ENCODE peak calls at places on chromosomes 4 and X, in ten cellular contexts. P, M, V, F, O, A, B, R, H and N are unnamed samples.

GRCh38 chr4:153465583-153465921 is 608 bp upstream of the TMEM131L start:
- DNase-seq in P (peak), M (no peak), V (peak), F (peak), O (no peak), A (peak), B (no peak), R (peak), H (peak), N (peak)

GRCh38 chr4:1043658-1044468 is 32.4 kb downstream of the FGFRL1 start:
- DNase-seq in P (peak), M (peak), V (peak), F (no peak), O (peak), A (peak), B (peak), R (peak), H (peak), N (peak)

GRCh38 chr4:78616046-78616498 is 64.5 kb downstream of the ANXA3 start:
- DNase-seq in P (no peak), M (no peak), V (no peak), F (no peak), O (no peak), A (no peak), B (peak), R (peak), H (no peak), N (no peak)

GRCh38 chr4:2757426-2757825 is 1.3 kb upstream of the TNIP2 start:
- DNase-seq in P (no peak), M (no peak), V (no peak), F (no peak), O (no peak), A (no peak), B (no peak), R (no peak), H (no peak), N (no peak)

GRCh38 chr4:161936625-161937133 is 227.1 kb downstream of the FSTL5 start:
- DNase-seq in P (no peak), M (no peak), V (no peak), F (peak), O (peak), A (no peak), B (peak), R (peak), H (peak), N (no peak)

GRCh38 chr4:54082168-54082567 is 17.8 kb upstream of the CHIC2 start:
- DNase-seq in P (no peak), M (no peak), V (no peak), F (no peak), O (peak), A (peak), B (peak), R (peak), H (peak), N (peak)

GRCh38 chr4:185039508-185040273 is 21.4 kb downstream of the HELT start:
- DNase-seq in P (peak), M (no peak), V (peak), F (peak), O (peak), A (peak), B (peak), R (peak), H (peak), N (peak)

GRCh38 chrX:1361275-1361674 is 24.7 kb downstream of the IL3RA start:
- DNase-seq in P (no peak), M (peak), V (no peak), F (no peak), O (no peak), A (no peak), B (no peak), R (peak), H (no peak), N (peak)

GRCh38 chr4:113531572-113531971 is 230.0 kb downstream of the CAMK2D start:
- DNase-seq in P (no peak), M (no peak), V (no peak), F (no peak), O (peak), A (no peak), B (peak), R (no peak), H (no peak), N (no peak)

GRCh38 chr4:87025614-87026041 is 90.8 kb downstream of the AFF1 start:
- DNase-seq in P (no peak), M (no peak), V (no peak), F (no peak), O (no peak), A (no peak), B (no peak), R (no peak), H (no peak), N (no peak)

GRCh38 chr4:78578674-78579430 is 27.3 kb downstream of the ANXA3 start:
- DNase-seq in P (no peak), M (no peak), V (no peak), F (no peak), O (no peak), A (no peak), B (no peak), R (no peak), H (no peak), N (no peak)

GRCh38 chrX:109856974-109857373 is 123.9 kb upstream of the ACSL4 start:
- DNase-seq in P (no peak), M (no peak), V (no peak), F (peak), O (no peak), A (no peak), B (no peak), R (peak), H (peak), N (no peak)

GRCh38 chr4:2341261-2341841 is 77.1 kb downstream of the ZFYVE28 start:
- DNase-seq in P (no peak), M (no peak), V (no peak), F (no peak), O (no peak), A (peak), B (no peak), R (no peak), H (no peak), N (no peak)

GRCh38 chrX:48940404-48940955 is 16.9 kb downstream of the OTUD5 start:
- DNase-seq in P (no peak), M (no peak), V (no peak), F (no peak), O (no peak), A (no peak), B (no peak), R (no peak), H (no peak), N (no peak)

GRCh38 chr4:120731561-120731960 is 191.0 kb downstream of the PRDM5 start:
- DNase-seq in P (no peak), M (no peak), V (no peak), F (peak), O (peak), A (no peak), B (no peak), R (peak), H (no peak), N (no peak)

GRCh38 chr4:39319678-39320077 is 46.5 kb downstream of the RFC1 start:
- DNase-seq in P (no peak), M (no peak), V (no peak), F (no peak), O (peak), A (no peak), B (peak), R (peak), H (peak), N (peak)

GRCh38 chr4:89242864-89243740 is 64.5 kb downstream of the GPRIN3 start:
- DNase-seq in P (no peak), M (no peak), V (no peak), F (no peak), O (no peak), A (no peak), B (no peak), R (no peak), H (no peak), N (no peak)

GRCh38 chr4:181939199-181939945 is 303.8 kb upstream of the TENM3 start:
- DNase-seq in P (no peak), M (no peak), V (no peak), F (no peak), O (no peak), A (no peak), B (no peak), R (peak), H (no peak), N (no peak)

GRCh38 chr4:167233523-167234387 is 539 bp downstream of the SPOCK3 start:
- DNase-seq in P (no peak), M (no peak), V (no peak), F (peak), O (peak), A (no peak), B (no peak), R (peak), H (no peak), N (peak)

GRCh38 chrX:38561951-38562719 is 793 bp downstream of the TSPAN7 start:
- DNase-seq in P (peak), M (no peak), V (peak), F (peak), O (no peak), A (no peak), B (no peak), R (no peak), H (no peak), N (no peak)

GRCh38 chr4:110840221-110840654 is 217.4 kb upstream of the PITX2 start:
- DNase-seq in P (no peak), M (no peak), V (no peak), F (no peak), O (no peak), A (no peak), B (peak), R (peak), H (no peak), N (no peak)

GRCh38 chrX:16589211-16589610 is 60.7 kb upstream of the S100G start:
- DNase-seq in P (no peak), M (no peak), V (no peak), F (no peak), O (peak), A (no peak), B (peak), R (peak), H (no peak), N (no peak)

GRCh38 chrX:19630776-19631707 is 115.7 kb upstream of the MAP3K15 start:
- DNase-seq in P (peak), M (no peak), V (no peak), F (no peak), O (no peak), A (no peak), B (no peak), R (no peak), H (no peak), N (no peak)

GRCh38 chr4:71107732-71108131 is 114.3 kb downstream of the DCK start:
- DNase-seq in P (no peak), M (no peak), V (no peak), F (no peak), O (no peak), A (no peak), B (no peak), R (no peak), H (no peak), N (no peak)

GRCh38 chr4:34850983-34851382 is 1393.3 kb downstream of the ARAP2 start:
- DNase-seq in P (no peak), M (no peak), V (no peak), F (no peak), O (no peak), A (no peak), B (peak), R (peak), H (no peak), N (no peak)

GRCh38 chr4:72770708-72771107 is 201.7 kb upstream of the ADAMTS3 start:
- DNase-seq in P (no peak), M (no peak), V (no peak), F (no peak), O (no peak), A (no peak), B (no peak), R (no peak), H (no peak), N (no peak)

GRCh38 chr4:125317526-125317880 is 2.7 kb downstream of the FAT4 start:
- DNase-seq in P (no peak), M (no peak), V (peak), F (peak), O (peak), A (no peak), B (peak), R (peak), H (peak), N (no peak)

GRCh38 chr4:47631161-47631560 is 146.1 kb downstream of the ATP10D start:
- DNase-seq in P (no peak), M (no peak), V (no peak), F (no peak), O (no peak), A (no peak), B (no peak), R (no peak), H (no peak), N (no peak)

GRCh38 chr4:146124023-146124680 is 51.4 kb upstream of the LSM6 start:
- DNase-seq in P (no peak), M (no peak), V (no peak), F (no peak), O (no peak), A (no peak), B (no peak), R (peak), H (no peak), N (no peak)

GRCh38 chr4:104879367-104879766 is 267.3 kb upstream of the TET2 start:
- DNase-seq in P (no peak), M (no peak), V (no peak), F (no peak), O (peak), A (no peak), B (peak), R (peak), H (no peak), N (no peak)

GRCh38 chr4:41865981-41866798 is 69.0 kb upstream of the TMEM33 start:
- DNase-seq in P (no peak), M (no peak), V (no peak), F (no peak), O (no peak), A (no peak), B (no peak), R (no peak), H (no peak), N (no peak)

GRCh38 chr4:181194096-181194495 is 1049.1 kb upstream of the TENM3 start:
- DNase-seq in P (no peak), M (no peak), V (no peak), F (no peak), O (no peak), A (no peak), B (no peak), R (peak), H (no peak), N (no peak)

GRCh38 chr4:63211377-63211776 is 1197.9 kb downstream of the TECRL start:
- DNase-seq in P (no peak), M (no peak), V (no peak), F (no peak), O (no peak), A (no peak), B (peak), R (peak), H (no peak), N (no peak)

GRCh38 chr4:74278490-74278889 is 29.8 kb upstream of the EPGN start:
- DNase-seq in P (no peak), M (no peak), V (no peak), F (no peak), O (peak), A (no peak), B (no peak), R (no peak), H (no peak), N (no peak)

GRCh38 chrX:50903387-50904027 is 7.0 kb upstream of the BMP15 start:
- DNase-seq in P (peak), M (no peak), V (peak), F (peak), O (peak), A (no peak), B (peak), R (peak), H (peak), N (peak)

GRCh38 chrX:107117993-107118321 is 665 bp downstream of the RBM41 start:
- DNase-seq in P (no peak), M (no peak), V (no peak), F (no peak), O (peak), A (no peak), B (no peak), R (peak), H (no peak), N (no peak)

GRCh38 chrX:135951291-135951690 is 22.5 kb downstream of the MMGT1 start:
- DNase-seq in P (no peak), M (no peak), V (no peak), F (no peak), O (no peak), A (no peak), B (no peak), R (no peak), H (no peak), N (no peak)

GRCh38 chr4:37762294-37763163 is 64.0 kb upstream of the PGM2 start:
- DNase-seq in P (no peak), M (no peak), V (peak), F (no peak), O (peak), A (peak), B (peak), R (peak), H (no peak), N (no peak)

GRCh38 chr4:105474110-105474518 is 252 bp upstream of the PPA2 start:
- DNase-seq in P (peak), M (peak), V (peak), F (no peak), O (peak), A (peak), B (peak), R (peak), H (peak), N (peak)

GRCh38 chrX:80432863-80433262 is 12.6 kb downstream of the TENT5D start:
- DNase-seq in P (no peak), M (no peak), V (no peak), F (no peak), O (no peak), A (no peak), B (no peak), R (no peak), H (no peak), N (peak)

GRCh38 chrX:80431502-80431832 is 11.2 kb downstream of the TENT5D start:
- DNase-seq in P (no peak), M (no peak), V (no peak), F (no peak), O (no peak), A (no peak), B (no peak), R (no peak), H (no peak), N (no peak)

GRCh38 chrX:80432441-80432840 is 12.2 kb downstream of the TENT5D start:
- DNase-seq in P (no peak), M (no peak), V (no peak), F (no peak), O (no peak), A (no peak), B (no peak), R (no peak), H (no peak), N (no peak)

GRCh38 chrX:80430826-80431501 is 10.7 kb downstream of the TENT5D start:
- DNase-seq in P (no peak), M (no peak), V (no peak), F (no peak), O (no peak), A (no peak), B (no peak), R (no peak), H (no peak), N (no peak)
- TF ChIP-seq CTCF in P (no peak), M (no peak), V (no peak), F (no peak), O (no peak), A (no peak), B (peak), R (no peak), H (no peak), N (no peak)

GRCh38 chr4:6332669-6333050 is 63.0 kb downstream of the WFS1 start:
- DNase-seq in P (no peak), M (no peak), V (no peak), F (no peak), O (no peak), A (no peak), B (no peak), R (no peak), H (no peak), N (no peak)

GRCh38 chr4:6333301-6334202 is 63.9 kb downstream of the WFS1 start:
- DNase-seq in P (no peak), M (no peak), V (no peak), F (no peak), O (no peak), A (no peak), B (no peak), R (no peak), H (no peak), N (no peak)

GRCh38 chr4:6331468-6331867 is 61.8 kb downstream of the WFS1 start:
- DNase-seq in P (no peak), M (no peak), V (no peak), F (no peak), O (no peak), A (no peak), B (no peak), R (no peak), H (no peak), N (no peak)

GRCh38 chr4:6331018-6331417 is 61.4 kb downstream of the WFS1 start:
- DNase-seq in P (no peak), M (no peak), V (no peak), F (no peak), O (no peak), A (no peak), B (no peak), R (no peak), H (peak), N (peak)

GRCh38 chr4:6332042-6332668 is 62.5 kb downstream of the WFS1 start:
- DNase-seq in P (peak), M (no peak), V (no peak), F (peak), O (no peak), A (peak), B (no peak), R (no peak), H (peak), N (peak)
- TF ChIP-seq CTCF in P (peak), M (no peak), V (peak), F (peak), O (peak), A (no peak), B (peak), R (peak), H (peak), N (peak)

DNA sequence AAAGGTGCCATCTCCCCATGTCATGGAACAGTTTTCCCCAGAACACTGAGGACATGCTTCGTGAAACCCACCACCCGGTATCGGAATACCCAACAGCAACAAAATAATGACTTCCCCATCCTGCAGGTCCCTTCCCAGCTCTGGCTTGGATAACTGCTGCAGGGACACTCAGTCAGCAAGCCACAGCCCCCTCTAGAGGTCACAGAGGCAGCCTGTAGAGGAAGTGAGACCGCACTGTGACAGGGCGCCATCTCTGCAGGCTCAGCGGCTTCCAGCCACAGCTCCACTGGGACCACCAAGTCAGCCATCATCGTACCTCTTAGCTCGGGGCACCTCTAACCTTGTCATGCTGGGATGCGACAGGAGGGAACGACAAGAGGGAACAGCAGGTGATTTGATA is 315.9 kb downstream of the LDB2 start:
- DNase-seq in P (no peak), M (no peak), V (no peak), F (peak), O (no peak), A (no peak), B (no peak), R (no peak), H (no peak), N (no peak)
- TF ChIP-seq CTCF in P (peak), M (no peak), V (no peak), F (peak), O (no peak), A (no peak), B (no peak), R (peak), H (no peak), N (no peak)

GRCh38 chrX:70774223-70774622 is 134.3 kb downstream of the TEX11 start:
- DNase-seq in P (no peak), M (no peak), V (no peak), F (no peak), O (no peak), A (no peak), B (no peak), R (no peak), H (no peak), N (no peak)

GRCh38 chrX:70769659-70770232 is 138.8 kb downstream of the TEX11 start:
- DNase-seq in P (no peak), M (no peak), V (no peak), F (no peak), O (peak), A (no peak), B (peak), R (no peak), H (peak), N (no peak)
- TF ChIP-seq CTCF in P (peak), M (no peak), V (peak), F (peak), O (no peak), A (no peak), B (peak), R (no peak), H (peak), N (no peak)

GRCh38 chrX:125998432-125998831 is 167.7 kb downstream of the DCAF12L2 start:
- DNase-seq in P (no peak), M (no peak), V (no peak), F (peak), O (no peak), A (no peak), B (no peak), R (no peak), H (no peak), N (no peak)
- TF ChIP-seq CTCF in P (peak), M (no peak), V (peak), F (no peak), O (no peak), A (no peak), B (peak), R (no peak), H (peak), N (no peak)